ENCODE peak calls at places on chromosomes 12 and 14, in ten cellular contexts. U is GM12878, H is A549, T is HCT116, C is neural progenitor cell, R is K562, G is GM23338, K is endothelial cell of umbilical vein, N is PC-9, W is mammary epithelial cell. I is an unnamed sample.

GRCh38 chr12:56271031-56271430 is 4.3 kb downstream of the COQ10A start:
- DNase-seq in U (no peak), H (peak), T (no peak), C (peak), R (peak), G (peak), K (peak), N (no peak), W (peak), I (peak)

GRCh38 chr12:121802485-121802842 is 1.3 kb upstream of the SETD1B start:
- DNase-seq in U (no peak), H (no peak), T (no peak), C (no peak), R (no peak), G (no peak), K (no peak), N (no peak), W (no peak), I (no peak)

GRCh38 chr12:121805800-121806555 is 2.2 kb downstream of the SETD1B start:
- DNase-seq in U (no peak), H (peak), T (no peak), C (no peak), R (peak), G (no peak), K (no peak), N (no peak), W (peak), I (no peak)

GRCh38 chr12:116153096-116153495 is 124.4 kb downstream of the MED13L start:
- DNase-seq in U (no peak), H (no peak), T (no peak), C (no peak), R (no peak), G (no peak), K (no peak), N (no peak), W (no peak), I (no peak)

GRCh38 chr14:100772607-100773165 is 46.0 kb downstream of the DLK1 start:
- DNase-seq in U (no peak), H (no peak), T (no peak), C (no peak), R (no peak), G (no peak), K (no peak), N (no peak), W (no peak), I (no peak)

GRCh38 chr12:117966511-117966910 is 2.3 kb downstream of the KSR2 start:
- DNase-seq in U (no peak), H (no peak), T (no peak), C (no peak), R (no peak), G (no peak), K (no peak), N (no peak), W (no peak), I (no peak)

GRCh38 chr12:53171725-53172329 is 8.7 kb upstream of the ZNF740 start:
- DNase-seq in U (no peak), H (peak), T (no peak), C (no peak), R (peak), G (no peak), K (no peak), N (no peak), W (no peak), I (no peak)

GRCh38 chr14:61528591-61529021 is 166.7 kb upstream of the HIF1A start:
- DNase-seq in U (no peak), H (no peak), T (no peak), C (no peak), R (no peak), G (no peak), K (no peak), N (peak), W (peak), I (no peak)

GRCh38 chr12:91460457-91460856 is 277.8 kb upstream of the DCN start:
- DNase-seq in U (no peak), H (no peak), T (no peak), C (no peak), R (no peak), G (no peak), K (no peak), N (no peak), W (no peak), I (no peak)

GRCh38 chr12:16347391-16348298 is at the start of gene MGST1:
- DNase-seq in U (peak), H (peak), T (peak), C (peak), R (peak), G (peak), K (peak), N (peak), W (peak), I (peak)

GRCh38 chr14:39967885-39968284 is 535.7 kb upstream of the FBXO33 start:
- DNase-seq in U (no peak), H (no peak), T (no peak), C (no peak), R (no peak), G (no peak), K (no peak), N (no peak), W (no peak), I (no peak)

GRCh38 chr12:131242741-131243496 is 289.2 kb downstream of the ADGRD1 start:
- DNase-seq in U (peak), H (peak), T (peak), C (peak), R (peak), G (peak), K (no peak), N (no peak), W (no peak), I (peak)

GRCh38 chr12:106080111-106080732 is 58.5 kb downstream of the NUAK1 start:
- DNase-seq in U (no peak), H (no peak), T (no peak), C (peak), R (no peak), G (no peak), K (peak), N (no peak), W (no peak), I (no peak)

GRCh38 chr14:65267856-65268255 is 144.7 kb upstream of the FUT8 start:
- DNase-seq in U (no peak), H (no peak), T (no peak), C (no peak), R (no peak), G (no peak), K (peak), N (no peak), W (no peak), I (no peak)

GRCh38 chr14:100012478-100012925 is 52.7 kb upstream of the EVL start:
- DNase-seq in U (peak), H (no peak), T (no peak), C (no peak), R (no peak), G (no peak), K (peak), N (no peak), W (peak), I (no peak)

GRCh38 chr14:56299306-56299984 is 181.2 kb downstream of the PELI2 start:
- DNase-seq in U (no peak), H (no peak), T (no peak), C (no peak), R (no peak), G (peak), K (no peak), N (no peak), W (no peak), I (no peak)

GRCh38 chr12:46490635-46491034 is 118.1 kb upstream of the SLC38A2 start:
- DNase-seq in U (no peak), H (no peak), T (no peak), C (no peak), R (no peak), G (no peak), K (peak), N (no peak), W (no peak), I (no peak)

GRCh38 chr12:121232163-121232562 is 22.2 kb downstream of the P2RX4 start:
- DNase-seq in U (no peak), H (no peak), T (no peak), C (no peak), R (no peak), G (no peak), K (no peak), N (no peak), W (no peak), I (no peak)

GRCh38 chr12:44654641-44655625 is 221.2 kb downstream of the NELL2 start:
- DNase-seq in U (no peak), H (no peak), T (no peak), C (peak), R (no peak), G (peak), K (no peak), N (no peak), W (no peak), I (no peak)
- H3K4me2 ChIP-seq in U (no peak), H (no peak), T (no peak), C (peak), R (no peak), G (peak), K (no peak), N (no peak), W (no peak), I (peak)

GRCh38 chr14:35883677-35884293 is 57.6 kb downstream of the BRMS1L start:
- DNase-seq in U (no peak), H (peak), T (no peak), C (peak), R (peak), G (peak), K (no peak), N (no peak), W (no peak), I (peak)
- TF ChIP-seq CTCF in U (peak), H (peak), T (peak), C (peak), R (peak), G (peak), K (peak), N (peak), W (peak), I (peak)

GRCh38 chr12:58995964-58996363 is 75.7 kb upstream of the LRIG3 start:
- DNase-seq in U (no peak), H (no peak), T (no peak), C (no peak), R (no peak), G (no peak), K (no peak), N (no peak), W (no peak), I (no peak)
- H3K4me3 ChIP-seq in U (no peak), H (no peak), T (no peak), C (no peak), R (no peak), G (no peak), K (no peak), N (no peak), W (no peak), I (no peak)

DNA sequence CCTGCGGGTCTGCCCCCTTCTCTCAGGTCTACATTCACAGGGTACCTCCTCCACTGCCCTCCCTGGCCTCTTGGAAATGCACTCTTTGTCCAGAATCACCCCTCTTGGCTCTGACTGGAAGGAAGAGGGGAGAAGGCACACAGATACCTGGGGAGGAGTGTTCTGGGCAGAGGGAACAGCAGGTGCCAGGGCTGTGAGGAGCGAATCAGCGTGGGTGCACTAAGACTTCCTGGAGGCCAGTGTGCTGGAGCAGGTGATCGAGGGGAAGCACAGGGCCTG is 8.3 kb upstream of the TRAF3 start:
- DNase-seq in U (no peak), H (no peak), T (no peak), C (no peak), R (no peak), G (no peak), K (no peak), N (no peak), W (no peak), I (no peak)
- H3K4me2 ChIP-seq in U (no peak), H (no peak), T (no peak), C (no peak), R (no peak), G (no peak), K (no peak), N (no peak), W (no peak), I (no peak)

GRCh38 chr14:95157987-95158712 is 821 bp upstream of the DICER1 start:
- DNase-seq in U (no peak), H (peak), T (no peak), C (no peak), R (peak), G (peak), K (no peak), N (no peak), W (no peak), I (no peak)
- TF ChIP-seq CTCF in U (no peak), H (no peak), T (peak), C (no peak), R (no peak), G (no peak), K (no peak), N (no peak), W (no peak), I (no peak)